ENCODE peak calls at places on chromosome 22, in six cellular contexts. K, L, I, C, O and V are unnamed samples.

GRCh38 chr22:19715286-19715939 is 1.1 kb downstream of the SEPTIN5 start:
- DNase-seq in C (no peak), O (no peak), K (no peak), I (no peak), L (no peak), V (no peak)

GRCh38 chr22:29394931-29395581 is 6.7 kb upstream of the AP1B1 start:
- DNase-seq in K (peak), O (no peak), C (peak), L (peak), I (peak), V (peak)

GRCh38 chr22:23029521-23030228 is 40.6 kb upstream of the GNAZ start:
- DNase-seq in C (no peak), L (no peak), K (no peak), I (no peak), O (no peak), V (no peak)

GRCh38 chr22:16933924-16934282 is 74.1 kb downstream of the GAB4 start:
- DNase-seq in L (no peak), I (no peak), K (no peak), O (no peak), C (no peak), V (no peak)

GRCh38 chr22:24247011-24247507 is 2.2 kb upstream of the GGT5 start:
- DNase-seq in L (no peak), K (no peak), C (no peak), I (no peak), O (no peak), V (no peak)

GRCh38 chr22:41517172-41518047 is 26.9 kb downstream of the POLR3H start:
- DNase-seq in I (no peak), K (peak), O (peak), L (peak), C (peak), V (no peak)

GRCh38 chr22:38941488-38941987 is 15.9 kb upstream of the APOBEC3A start:
- DNase-seq in I (no peak), C (no peak), K (no peak), O (no peak), L (no peak), V (peak)

GRCh38 chr22:41862160-41862529 is 29.2 kb downstream of the SREBF2 start:
- DNase-seq in C (no peak), O (no peak), L (no peak), I (peak), K (no peak), V (peak)

GRCh38 chr22:42844756-42845155 is 12.3 kb downstream of the ARFGAP3 start:
- DNase-seq in I (no peak), O (no peak), C (no peak), K (no peak), L (no peak), V (no peak)

GRCh38 chr22:17190702-17191101 is 28.5 kb downstream of the ADA2 start:
- DNase-seq in L (no peak), I (no peak), O (no peak), C (no peak), K (no peak), V (no peak)

GRCh38 chr22:27405672-27406388 is 395.7 kb downstream of the MN1 start:
- DNase-seq in I (no peak), C (no peak), O (no peak), K (peak), L (peak), V (no peak)

GRCh38 chr22:44658371-44658953 is 43.5 kb upstream of the PRR5 start:
- DNase-seq in I (no peak), C (peak), K (peak), O (no peak), L (no peak), V (no peak)